ENCODE peak calls at places on chromosomes 1 and 21, in five cellular contexts. D is H1, G is upper lobe of left lung, P is K562, Q is uterus. M is an unnamed sample.

GRCh38 chr1:155463865-155464264 is 98.7 kb downstream of the ASH1L start:
- DNase-seq in D (no peak), G (no peak), P (no peak), Q (no peak), M (no peak)

GRCh38 chr21:45541221-45542039 is 810 bp downstream of the SLC19A1 start:
- DNase-seq in D (no peak), G (peak; percentile 94), P (peak; percentile 96), Q (peak; percentile 71), M (peak; percentile 100)

GRCh38 chr1:182629674-182630073 is 25.5 kb upstream of the RGS16 start:
- DNase-seq in D (no peak), G (no peak), P (no peak), Q (no peak), M (no peak)

GRCh38 chr1:205376739-205377138 is 20.0 kb upstream of the KLHDC8A start:
- DNase-seq in D (no peak), G (no peak), P (no peak), Q (no peak), M (no peak)

GRCh38 chr1:25568090-25568833 is 24.9 kb downstream of the LDLRAP1 start:
- DNase-seq in D (peak; percentile 70), G (peak; percentile 58), P (no peak), Q (no peak), M (no peak)

GRCh38 chr21:45423968-45424853 is 19.2 kb downstream of the COL18A1 start:
- DNase-seq in D (no peak), G (peak; percentile 76), P (no peak), Q (no peak), M (no peak)

GRCh38 chr1:43008425-43009108 is 49.9 kb upstream of the SLC2A1 start:
- DNase-seq in D (peak; percentile 99), G (no peak), P (no peak), Q (no peak), M (no peak)

GRCh38 chr1:205477759-205478247 is 22.0 kb upstream of the BLACAT1 start:
- DNase-seq in D (no peak), G (peak; percentile 81), P (no peak), Q (no peak), M (no peak)

GRCh38 chr1:204013052-204013451 is 59.9 kb upstream of the SOX13 start:
- DNase-seq in D (no peak), G (no peak), P (no peak), Q (no peak), M (no peak)

GRCh38 chr1:29391362-29391880 is 155.1 kb downstream of the PTPRU start:
- DNase-seq in D (no peak), G (no peak), P (no peak), Q (no peak), M (no peak)

GRCh38 chr21:34722684-34723300 is 54.0 kb downstream of the CLIC6 start:
- DNase-seq in D (no peak), G (no peak), P (peak; percentile 75), Q (no peak), M (no peak)

GRCh38 chr21:45496151-45496967 is 45.9 kb downstream of the SLC19A1 start:
- DNase-seq in D (no peak), G (peak; percentile 49), P (no peak), Q (no peak), M (no peak)

GRCh38 chr1:164765557-164765956 is 206.6 kb downstream of the PBX1 start:
- DNase-seq in D (no peak), G (no peak), P (no peak), Q (no peak), M (no peak)

GRCh38 chr1:24438423-24438901 is 22.9 kb downstream of the NIPAL3 start:
- DNase-seq in D (no peak), G (no peak), P (peak; percentile 45), Q (peak; percentile 54), M (no peak)

GRCh38 chr1:26991310-26992116 is 2.0 kb upstream of the TRNP1 start:
- DNase-seq in D (no peak), G (no peak), P (peak; percentile 50), Q (no peak), M (peak; percentile 57)

GRCh38 chr1:7621334-7622219 is 149.5 kb upstream of the VAMP3 start:
- DNase-seq in D (no peak), G (no peak), P (no peak), Q (no peak), M (no peak)

GRCh38 chr1:64033667-64034215 is 169.7 kb upstream of the UBE2U start:
- DNase-seq in D (no peak), G (no peak), P (no peak), Q (peak; percentile 50), M (no peak)

GRCh38 chr1:195376190-195376589 is 1232.0 kb downstream of the KCNT2 start:
- DNase-seq in D (no peak), G (no peak), P (no peak), Q (no peak), M (no peak)

GRCh38 chr21:17491716-17492414 is 21.0 kb upstream of the CXADR start:
- DNase-seq in D (no peak), G (no peak), P (no peak), Q (peak; percentile 67), M (no peak)

GRCh38 chr1:39159224-39160036 is 45.1 kb upstream of the MACF1 start:
- DNase-seq in D (no peak), G (no peak), P (no peak), Q (no peak), M (no peak)

GRCh38 chr21:28822882-28823335 is 169.8 kb downstream of the LTN1 start:
- DNase-seq in D (no peak), G (no peak), P (no peak), Q (peak; percentile 66), M (no peak)

GRCh38 chr1:102178483-102178882 is 181.8 kb upstream of the OLFM3 start:
- DNase-seq in D (no peak), G (no peak), P (no peak), Q (no peak), M (no peak)

GRCh38 chr1:65310078-65310587 is 790 bp downstream of the DNAJC6 start:
- DNase-seq in D (peak; percentile 51), G (no peak), P (peak; percentile 80), Q (no peak), M (no peak)

GRCh38 chr1:195763146-195763906 is 844.9 kb downstream of the KCNT2 start:
- DNase-seq in D (no peak), G (peak; percentile 60), P (no peak), Q (no peak), M (no peak)

GRCh38 chr1:158251160-158251559 is 3.1 kb upstream of the CD1A start:
- DNase-seq in D (no peak), G (no peak), P (no peak), Q (no peak), M (no peak)

GRCh38 chr1:153697191-153697872 is 18.8 kb downstream of the NPR1 start:
- DNase-seq in D (peak; percentile 23), G (no peak), P (peak; percentile 93), Q (peak; percentile 94), M (no peak)

GRCh38 chr1:161932668-161933067 is 91.0 kb downstream of the OLFML2B start:
- DNase-seq in D (no peak), G (no peak), P (no peak), Q (no peak), M (no peak)

GRCh38 chr1:201820413-201820812 is 8.5 kb upstream of the IPO9 start:
- DNase-seq in D (no peak), G (no peak), P (no peak), Q (no peak), M (no peak)

GRCh38 chr1:26148887-26149286 is 10.0 kb upstream of the FAM110D start:
- DNase-seq in D (no peak), G (no peak), P (no peak), Q (no peak), M (no peak)

GRCh38 chr21:18350216-18350615 is 53.4 kb downstream of the TMPRSS15 start:
- DNase-seq in D (no peak), G (no peak), P (no peak), Q (no peak), M (no peak)

GRCh38 chr1:75125161-75125681 is 9.0 kb upstream of the LHX8 start:
- DNase-seq in D (no peak), G (peak; percentile 66), P (no peak), Q (no peak), M (no peak)

GRCh38 chr1:21175670-21176581 is 771 bp downstream of the EIF4G3 start:
- DNase-seq in D (no peak), G (peak; percentile 92), P (peak; percentile 87), Q (peak; percentile 45), M (no peak)

GRCh38 chr1:110229348-110230001 is 19.4 kb downstream of the KCNC4 start:
- DNase-seq in D (no peak), G (peak; percentile 65), P (no peak), Q (no peak), M (no peak)

GRCh38 chr1:111406325-111406768 is 21.2 kb downstream of the OVGP1 start:
- DNase-seq in D (no peak), G (no peak), P (no peak), Q (peak; percentile 27), M (peak; percentile 49)

GRCh38 chr1:225461533-225462428 is 33.9 kb upstream of the LBR start:
- DNase-seq in D (no peak), G (no peak), P (no peak), Q (peak; percentile 63), M (no peak)

GRCh38 chr1:43358121-43358745 is 548 bp upstream of the CDC20 start:
- DNase-seq in D (no peak), G (peak; percentile 97), P (peak; percentile 64), Q (no peak), M (peak; percentile 43)

DNA sequence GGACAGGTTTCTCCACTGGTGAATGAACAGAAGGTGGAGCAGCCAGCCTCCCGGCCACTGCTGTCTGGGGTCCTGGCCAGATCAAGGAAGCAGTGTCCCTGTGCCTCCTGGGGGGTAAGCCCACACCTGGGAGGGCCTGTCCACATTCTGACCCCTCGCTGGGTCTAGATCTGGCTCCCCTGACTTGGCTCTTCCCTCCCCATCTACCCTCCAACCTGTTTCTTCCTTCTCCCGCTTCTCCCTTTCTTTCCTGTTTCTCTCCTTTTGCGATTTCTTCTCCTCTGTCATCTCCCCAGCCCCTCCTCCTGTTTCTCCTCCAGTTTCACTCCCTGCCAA is 378 bp downstream of the RORC start:
- DNase-seq in D (no peak), G (no peak), P (no peak), Q (no peak), M (no peak)
- TF ChIP-seq POLR2A in D (no peak), G (no peak), P (no peak), Q (no peak), M (no peak)

GRCh38 chr1:212257157-212257556 is 28.1 kb upstream of the PPP2R5A start:
- DNase-seq in D (no peak), G (no peak), P (no peak), Q (no peak), M (no peak)
- TF ChIP-seq POLR2A in D (no peak), G (no peak), P (no peak), Q (no peak), M (no peak)

GRCh38 chr1:160755864-160756616 is 17.0 kb downstream of the SLAMF7 start:
- DNase-seq in D (no peak), G (no peak), P (no peak), Q (no peak), M (no peak)
- TF ChIP-seq POLR2A in D (no peak), G (no peak), P (no peak), Q (no peak), M (peak; percentile 46)

GRCh38 chr21:41361786-41362604 is at the start of gene MX2:
- DNase-seq in D (no peak), G (no peak), P (no peak), Q (peak; percentile 57), M (peak; percentile 42)
- TF ChIP-seq POLR2A in D (no peak), G (peak; percentile 64), P (no peak), Q (no peak), M (peak; percentile 81)